ENCODE peak calls at places on chromosomes 3 and 15, in seven cellular contexts. J is IMR-90, Y is heart left ventricle, A is prostate gland, I is testis, S is tibial nerve, T is esophagus muscularis mucosa. G is an unnamed sample.

GRCh38 chr15:58043192-58043903 is 22.2 kb downstream of the ALDH1A2 start:
- DNase-seq in J (peak), Y (peak), A (peak), I (peak), S (peak), T (no peak), G (no peak)

GRCh38 chr3:55488398-55489055 is 1.4 kb upstream of the WNT5A start:
- DNase-seq in J (peak), Y (peak), A (peak), I (peak), S (no peak), T (no peak), G (no peak)

GRCh38 chr3:11154036-11154952 is at the start of gene HRH1:
- DNase-seq in J (no peak), Y (peak), A (no peak), I (no peak), S (no peak), T (no peak), G (peak)

GRCh38 chr3:514206-514605 is 317.6 kb downstream of the CHL1 start:
- DNase-seq in J (no peak), Y (no peak), A (no peak), I (no peak), S (no peak), T (no peak), G (no peak)

GRCh38 chr15:32993285-32993684 is 201.2 kb downstream of the FMN1 start:
- DNase-seq in J (no peak), Y (no peak), A (no peak), I (no peak), S (no peak), T (no peak), G (no peak)

GRCh38 chr15:36947035-36947719 is 153.2 kb downstream of the MEIS2 start:
- DNase-seq in J (peak), Y (no peak), A (no peak), I (no peak), S (no peak), T (no peak), G (no peak)

GRCh38 chr3:161035711-161036110 is 69.4 kb downstream of the B3GALNT1 start:
- DNase-seq in J (no peak), Y (no peak), A (no peak), I (no peak), S (no peak), T (no peak), G (no peak)

GRCh38 chr15:91793771-91794170 is 59.7 kb upstream of the SLCO3A1 start:
- DNase-seq in J (no peak), Y (no peak), A (no peak), I (no peak), S (no peak), T (peak), G (no peak)

GRCh38 chr3:178558637-178559036 is 22.4 kb downstream of the KCNMB2 start:
- DNase-seq in J (no peak), Y (no peak), A (no peak), I (no peak), S (no peak), T (no peak), G (no peak)

GRCh38 chr3:186361612-186362408 is at the start of gene DGKG:
- DNase-seq in J (no peak), Y (peak), A (no peak), I (peak), S (peak), T (no peak), G (peak)
- TF ChIP-seq POLR2A in J (no peak), Y (peak), A (no peak), I (no peak), S (no peak), T (peak), G (no peak)

GRCh38 chr3:9342696-9343095 is 20.2 kb upstream of the THUMPD3 start:
- DNase-seq in J (no peak), Y (no peak), A (peak), I (no peak), S (no peak), T (no peak), G (no peak)

GRCh38 chr3:9340450-9341009 is 22.3 kb upstream of the THUMPD3 start:
- DNase-seq in J (peak), Y (no peak), A (no peak), I (no peak), S (no peak), T (no peak), G (no peak)

GRCh38 chr3:9343115-9343514 is 19.7 kb upstream of the THUMPD3 start:
- DNase-seq in J (no peak), Y (no peak), A (no peak), I (no peak), S (no peak), T (no peak), G (no peak)

GRCh38 chr3:9345041-9345440 is 17.8 kb upstream of the THUMPD3 start:
- DNase-seq in J (no peak), Y (no peak), A (no peak), I (no peak), S (no peak), T (no peak), G (no peak)

GRCh38 chr3:9339750-9340449 is 23.0 kb upstream of the THUMPD3 start:
- DNase-seq in J (peak), Y (no peak), A (no peak), I (no peak), S (no peak), T (no peak), G (no peak)
- H3K27ac ChIP-seq in J (no peak), Y (no peak), A (no peak), I (no peak), S (no peak), T (no peak), G (no peak)

GRCh38 chr15:69469467-69470191 is 17.0 kb downstream of the RPLP1 start:
- DNase-seq in J (peak), Y (no peak), A (no peak), I (no peak), S (no peak), T (no peak), G (no peak)

GRCh38 chr15:69467636-69468035 is 15.0 kb downstream of the RPLP1 start:
- DNase-seq in J (no peak), Y (no peak), A (peak), I (no peak), S (no peak), T (no peak), G (no peak)

GRCh38 chr15:69465253-69465652 is 12.6 kb downstream of the RPLP1 start:
- DNase-seq in J (no peak), Y (no peak), A (no peak), I (no peak), S (no peak), T (no peak), G (no peak)

GRCh38 chr15:69468241-69469121 is 15.9 kb downstream of the RPLP1 start:
- DNase-seq in J (peak), Y (no peak), A (peak), I (no peak), S (no peak), T (no peak), G (no peak)

GRCh38 chr15:69466733-69467132 is 14.1 kb downstream of the RPLP1 start:
- DNase-seq in J (no peak), Y (no peak), A (no peak), I (no peak), S (no peak), T (no peak), G (no peak)
- TF ChIP-seq POLR2A in J (no peak), Y (no peak), A (no peak), I (no peak), S (no peak), T (no peak), G (no peak)

DNA sequence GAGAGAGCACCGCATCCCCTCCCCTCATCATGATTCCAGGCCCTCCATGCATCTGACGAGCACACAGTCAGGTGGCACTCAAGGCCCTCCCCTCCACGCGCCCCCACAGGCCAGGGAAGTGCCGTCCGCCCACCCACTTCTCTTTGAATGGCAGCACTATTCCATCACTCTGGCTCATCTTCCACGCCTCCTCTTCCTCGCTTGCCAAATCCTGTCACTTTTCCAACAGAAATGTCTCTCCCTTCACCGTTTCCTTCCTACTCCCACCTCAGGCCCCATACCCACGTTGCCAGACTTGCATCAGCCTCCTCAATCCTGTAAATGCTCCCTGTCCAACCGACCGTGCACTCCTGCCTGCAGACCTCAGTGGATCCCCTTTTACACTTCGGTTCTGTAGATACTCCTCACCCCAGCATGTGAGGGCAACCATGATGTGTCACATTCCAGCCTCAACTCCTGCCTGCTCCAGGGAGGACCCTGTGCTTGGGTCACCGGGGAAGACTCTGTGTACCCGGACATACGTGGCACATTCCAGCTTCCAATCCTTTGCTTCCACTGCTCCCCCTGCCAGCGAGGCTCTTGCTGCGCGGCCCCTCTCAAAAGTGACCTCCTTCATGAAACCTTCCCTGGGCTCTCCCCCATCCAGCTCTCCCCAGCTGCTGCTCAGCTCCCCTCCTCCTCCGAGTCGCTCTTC is 29.6 kb downstream of the ADCY5 start:
- DNase-seq in J (no peak), Y (no peak), A (no peak), I (no peak), S (no peak), T (no peak), G (peak)
- H3K27ac ChIP-seq in J (no peak), Y (peak), A (peak), I (peak), S (no peak), T (peak), G (peak)

GRCh38 chr15:64841258-64842098 is at the start of gene PLEKHO2:
- DNase-seq in J (peak), Y (peak), A (peak), I (peak), S (peak), T (peak), G (peak)
- TF ChIP-seq POLR2A in J (peak), Y (peak), A (peak), I (peak), S (peak), T (peak), G (peak)

GRCh38 chr3:119628816-119629445 is 31.2 kb downstream of the PLA1A start:
- DNase-seq in J (no peak), Y (no peak), A (no peak), I (no peak), S (no peak), T (no peak), G (no peak)
- H3K27ac ChIP-seq in J (no peak), Y (peak), A (no peak), I (no peak), S (no peak), T (peak), G (peak)

GRCh38 chr3:4466783-4467521 is at the start of gene SUMF1:
- DNase-seq in J (peak), Y (peak), A (peak), I (peak), S (peak), T (no peak), G (peak)
- TF ChIP-seq POLR2A in J (peak), Y (peak), A (peak), I (no peak), S (no peak), T (no peak), G (no peak)

DNA sequence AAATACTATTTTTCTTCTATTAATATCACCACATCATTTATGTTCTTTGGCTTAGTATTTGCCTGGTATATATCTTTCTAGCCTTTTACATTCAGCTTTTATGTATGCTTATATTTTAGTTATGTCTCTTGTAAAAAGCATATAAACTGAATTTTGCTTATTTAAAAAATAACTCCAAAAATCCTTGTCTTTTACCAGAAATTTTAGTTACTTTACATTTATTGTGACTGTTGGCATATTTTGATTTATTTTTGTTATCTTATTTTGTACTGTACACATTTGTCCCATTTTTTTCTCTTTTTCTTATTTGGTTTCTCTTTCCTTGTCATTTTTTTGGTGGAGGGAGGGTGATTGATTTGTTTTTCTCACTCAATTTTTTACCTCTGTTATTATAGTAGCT is 169.6 kb downstream of the UACA start:
- DNase-seq in J (no peak), Y (no peak), A (no peak), I (no peak), S (no peak), T (no peak), G (no peak)
- H3K27ac ChIP-seq in J (no peak), Y (no peak), A (no peak), I (no peak), S (no peak), T (no peak), G (no peak)

GRCh38 chr15:76336254-76337046 is at the start of gene ISL2:
- DNase-seq in J (peak), Y (no peak), A (peak), I (peak), S (no peak), T (peak), G (peak)
- TF ChIP-seq POLR2A in J (peak), Y (no peak), A (peak), I (no peak), S (no peak), T (no peak), G (no peak)

GRCh38 chr3:76310661-76311060 is 525.3 kb upstream of the ZNF717 start:
- DNase-seq in J (no peak), Y (no peak), A (no peak), I (no peak), S (no peak), T (no peak), G (no peak)
- H3K27ac ChIP-seq in J (peak), Y (no peak), A (no peak), I (no peak), S (no peak), T (no peak), G (no peak)